ENCODE peak calls at places on chromosomes 5 and 9, in eight cellular contexts. A, J, S, O, Q, F, Y and D are unnamed samples.

GRCh38 chr9:89185980-89186379 is 7.4 kb upstream of the SHC3 start:
- DNase-seq in J (peak), A (peak), Y (no peak), F (no peak), S (no peak), Q (no peak), O (no peak), D (no peak)

GRCh38 chr9:35606138-35606504 is 1.1 kb downstream of the TESK1 start:
- DNase-seq in A (peak), J (no peak), Q (no peak), Y (no peak), F (no peak), S (no peak), O (no peak), D (no peak)

GRCh38 chr9:121405899-121406298 is 35.8 kb upstream of the STOM start:
- DNase-seq in J (peak), S (no peak), O (no peak), A (no peak), Y (no peak), Q (no peak), F (no peak), D (no peak)

GRCh38 chr5:9335269-9335668 is 210.6 kb downstream of the SEMA5A start:
- DNase-seq in O (no peak), Y (no peak), A (no peak), J (no peak), Q (no peak), F (no peak), S (no peak), D (no peak)

GRCh38 chr9:130707225-130707976 is 13.8 kb downstream of the EXOSC2 start:
- DNase-seq in O (peak), S (peak), Q (peak), J (peak), Y (no peak), A (peak), F (no peak), D (peak)

GRCh38 chr5:76685598-76686169 is 30.2 kb upstream of the F2R start:
- DNase-seq in Y (no peak), A (no peak), Q (no peak), O (no peak), S (no peak), J (no peak), F (no peak), D (no peak)

GRCh38 chr5:35990524-35990923 is 666 bp downstream of the UGT3A1 start:
- DNase-seq in S (no peak), Y (no peak), O (no peak), F (no peak), A (no peak), J (no peak), Q (no peak), D (no peak)

GRCh38 chr9:134488251-134488900 is 153.2 kb upstream of the COL5A1 start:
- DNase-seq in F (no peak), Q (no peak), Y (no peak), S (no peak), O (no peak), A (no peak), J (no peak), D (no peak)

GRCh38 chr5:125835293-125836172 is 587.7 kb upstream of the GRAMD2B start:
- DNase-seq in A (peak), Q (peak), J (peak), S (no peak), F (no peak), O (no peak), Y (peak), D (peak)

GRCh38 chr5:122985954-122986721 is 50.4 kb downstream of the PPIC start:
- DNase-seq in O (no peak), F (no peak), J (no peak), S (no peak), Y (no peak), A (no peak), Q (no peak), D (no peak)

GRCh38 chr9:86667307-86667706 is 280.0 kb downstream of the GAS1 start:
- DNase-seq in F (no peak), O (no peak), S (no peak), J (no peak), Y (no peak), Q (no peak), A (peak), D (no peak)

GRCh38 chr5:109743041-109743531 is 53.4 kb downstream of the MAN2A1 start:
- DNase-seq in Y (no peak), S (no peak), O (no peak), F (no peak), Q (no peak), A (peak), J (no peak), D (no peak)

GRCh38 chr9:125652771-125653170 is 54.2 kb downstream of the MAPKAP1 start:
- DNase-seq in Q (no peak), F (no peak), S (no peak), J (no peak), A (no peak), O (no peak), Y (no peak), D (no peak)

GRCh38 chr9:69465473-69465872 is 140.5 kb downstream of the ENTREP1 start:
- DNase-seq in Y (no peak), S (no peak), Q (no peak), A (no peak), J (no peak), O (no peak), F (no peak), D (no peak)

GRCh38 chr5:92944903-92945629 is 636.0 kb downstream of the NR2F1-AS1 start:
- DNase-seq in Y (no peak), S (no peak), A (peak), F (no peak), Q (no peak), J (no peak), O (no peak), D (no peak)

GRCh38 chr9:109269839-109270238 is 51.0 kb downstream of the EPB41L4B start:
- DNase-seq in O (no peak), A (no peak), F (no peak), J (no peak), S (no peak), Q (no peak), Y (no peak), D (no peak)

GRCh38 chr5:135545115-135545514 is 9.4 kb upstream of the NEUROG1 start:
- DNase-seq in F (no peak), A (no peak), J (no peak), S (no peak), O (no peak), Y (no peak), Q (no peak), D (no peak)

GRCh38 chr5:160303690-160304089 is 8.7 kb downstream of the CCNJL start:
- DNase-seq in O (no peak), F (peak), Q (no peak), Y (no peak), S (no peak), A (no peak), J (no peak), D (no peak)

GRCh38 chr5:173229381-173229959 is 5.5 kb downstream of the NKX2-5 start:
- DNase-seq in F (no peak), Q (no peak), J (no peak), Y (no peak), A (no peak), O (no peak), S (no peak), D (no peak)